ENCODE peak calls at places on chromosomes 12 and 14, in seven cellular contexts. U is left cardiac atrium, Z is cardiac fibroblast, D is T1000, Y is dorsolateral prefrontal cortex, C is GM03348, A is sigmoid colon. I is an unnamed sample.

GRCh38 chr12:116406529-116406928 is 129.0 kb upstream of the MED13L start:
- DNase-seq in Z (peak), D (peak), C (peak), A (peak), Y (no peak), U (peak), I (peak)

GRCh38 chr12:132346496-132347470 is 17.4 kb upstream of the GALNT9 start:
- DNase-seq in D (no peak), U (no peak), Z (no peak), C (no peak), A (no peak), Y (no peak), I (no peak)

GRCh38 chr12:14941369-14941768 is 3.0 kb upstream of the ERP27 start:
- DNase-seq in D (no peak), C (no peak), U (no peak), A (no peak), Y (no peak), Z (no peak), I (no peak)

GRCh38 chr12:93366427-93366826 is 11.3 kb upstream of the NUDT4 start:
- DNase-seq in D (no peak), Z (no peak), U (no peak), C (no peak), A (no peak), Y (no peak), I (peak)

GRCh38 chr12:90163975-90164374 is 455.3 kb upstream of the ATP2B1 start:
- DNase-seq in D (no peak), Y (no peak), U (no peak), Z (no peak), C (no peak), A (no peak), I (no peak)

GRCh38 chr14:50018236-50019210 is 97.8 kb downstream of the VCPKMT start:
- DNase-seq in Z (no peak), U (no peak), C (no peak), D (no peak), A (peak), Y (no peak), I (no peak)

GRCh38 chr12:96244826-96245225 is 50.7 kb downstream of the ELK3 start:
- DNase-seq in D (no peak), Z (no peak), C (no peak), A (no peak), Y (no peak), U (no peak), I (no peak)

GRCh38 chr12:91835693-91836092 is 310.0 kb downstream of the BTG1 start:
- DNase-seq in Y (no peak), D (no peak), C (no peak), A (no peak), U (no peak), Z (no peak), I (no peak)

GRCh38 chr14:21308132-21308478 is 28.2 kb downstream of the RPGRIP1 start:
- DNase-seq in Z (no peak), Y (no peak), D (no peak), A (no peak), U (no peak), C (no peak), I (peak)

GRCh38 chr14:49971156-49972141 is 78.6 kb downstream of the ARF6 start:
- DNase-seq in D (no peak), U (no peak), A (no peak), Z (peak), Y (no peak), C (no peak), I (peak)

GRCh38 chr14:40010961-40011360 is 578.7 kb upstream of the FBXO33 start:
- DNase-seq in Y (no peak), C (no peak), A (no peak), Z (no peak), D (no peak), U (no peak), I (no peak)

GRCh38 chr12:55820679-55821078 is 2.8 kb downstream of the ORMDL2 start:
- DNase-seq in Y (no peak), U (no peak), D (no peak), Z (peak), A (no peak), C (peak), I (no peak)

GRCh38 chr12:18145924-18146323 is 55.9 kb upstream of the RERGL start:
- DNase-seq in U (no peak), C (no peak), Y (no peak), A (no peak), Z (peak), D (no peak), I (no peak)

GRCh38 chr14:84760506-84760905 is 769.4 kb upstream of the FLRT2 start:
- DNase-seq in Z (no peak), Y (no peak), D (no peak), A (no peak), U (no peak), C (peak), I (no peak)

GRCh38 chr12:46669720-46670119 is 156.1 kb downstream of the SLC38A4 start:
- DNase-seq in U (no peak), Y (no peak), Z (peak), D (no peak), A (no peak), C (no peak), I (no peak)

GRCh38 chr14:54343276-54344121 is 53.3 kb upstream of the CDKN3 start:
- DNase-seq in U (no peak), D (no peak), Y (no peak), A (no peak), C (no peak), Z (peak), I (peak)

GRCh38 chr12:120944645-120945217 is 33.6 kb upstream of the HNF1A start:
- DNase-seq in C (peak), A (no peak), Y (no peak), Z (peak), U (peak), D (no peak), I (peak)

GRCh38 chr14:104732355-104732804 is 8.4 kb downstream of the ADSS1 start:
- DNase-seq in U (peak), D (no peak), Y (no peak), C (no peak), Z (peak), A (no peak), I (no peak)

GRCh38 chr14:90715993-90716392 is 100.2 kb downstream of the TTC7B start:
- DNase-seq in Y (no peak), Z (no peak), U (no peak), C (no peak), A (no peak), D (no peak), I (no peak)

GRCh38 chr12:93273834-93274705 is 103.7 kb upstream of the NUDT4 start:
- DNase-seq in U (no peak), Y (no peak), Z (peak), A (no peak), D (no peak), C (no peak), I (peak)

GRCh38 chr12:105911966-105912365 is 226.8 kb downstream of the NUAK1 start:
- DNase-seq in C (no peak), Z (no peak), D (no peak), A (no peak), U (no peak), Y (no peak), I (no peak)

GRCh38 chr12:2551097-2551496 is 243.7 kb upstream of the FKBP4 start:
- DNase-seq in C (no peak), D (no peak), Z (no peak), U (no peak), Y (no peak), A (no peak), I (no peak)

GRCh38 chr14:23693252-23693775 is 57.1 kb downstream of the DHRS2 start:
- DNase-seq in D (no peak), Z (no peak), C (no peak), A (no peak), Y (no peak), U (no peak), I (no peak)

GRCh38 chr14:90383731-90384542 is 12.9 kb upstream of the CALM1 start:
- DNase-seq in A (peak), Z (peak), U (peak), D (no peak), Y (peak), C (peak), I (peak)

GRCh38 chr12:131162113-131162512 is 208.4 kb downstream of the ADGRD1 start:
- DNase-seq in Z (no peak), U (no peak), D (no peak), A (no peak), Y (no peak), C (no peak), I (no peak)

GRCh38 chr14:68724914-68725313 is 68.0 kb downstream of the ZFP36L1 start:
- DNase-seq in D (no peak), U (no peak), Z (no peak), Y (no peak), C (no peak), A (no peak), I (no peak)

GRCh38 chr12:27331299-27331926 is 1.2 kb upstream of the BMAL2 start:
- DNase-seq in Y (no peak), C (peak), A (no peak), D (peak), Z (peak), U (no peak), I (peak)

GRCh38 chr12:49338830-49339463 is 2.0 kb upstream of the C1QL4 start:
- DNase-seq in A (peak), Z (no peak), Y (peak), D (no peak), U (no peak), C (no peak), I (no peak)

GRCh38 chr12:46268349-46268616 is 560 bp downstream of the SLC38A1 start:
- DNase-seq in U (no peak), Z (peak), Y (peak), C (peak), D (no peak), A (no peak), I (no peak)

GRCh38 chr14:100289916-100290606 is 16.2 kb downstream of the SLC25A29 start:
- DNase-seq in Y (peak), C (no peak), Z (no peak), U (no peak), D (no peak), A (no peak), I (no peak)

GRCh38 chr12:63151898-63152700 is 1.1 kb upstream of the AVPR1A start:
- DNase-seq in Y (peak), U (peak), C (peak), Z (peak), D (peak), A (no peak), I (peak)

GRCh38 chr14:79831198-79831890 is 380.0 kb downstream of the DIO2 start:
- DNase-seq in D (no peak), U (no peak), C (peak), A (no peak), Y (no peak), Z (peak), I (no peak)

GRCh38 chr14:94129111-94129757 is at the start of gene IFI27L2:
- DNase-seq in Y (peak), U (peak), C (peak), D (peak), Z (peak), A (peak), I (peak)

I was measured in myocyte.